ENCODE peak calls at places on chromosome 18, in nine cellular contexts. V is fibroblast of lung; F is prostate gland; I is Caco-2; R is D341Med; W is epithelial cell of esophagus; L is stimulated activated CD4-positive, alpha-beta T cell treated with anti-CD3 and anti-CD28 coated beads, Interleukin-4, amount 100 ng/mL, for 4 hours; J is NCI-H774; S is pancreas. D is an unnamed sample.

GRCh38 chr18:3248670-3249359 is 1.2 kb downstream of the MYL12A start:
- DNase-seq in J (peak; percentile 2), R (no peak), F (peak; percentile 49), L (no peak), I (no peak), S (no peak), V (peak; percentile 69), W (peak; percentile 80), D (peak; percentile 37)

GRCh38 chr18:34492652-34493051 is 217.4 kb upstream of the DTNA start:
- DNase-seq in R (no peak), I (no peak), W (peak; percentile 27), V (peak; percentile 13), J (peak; percentile 35), L (no peak), F (no peak), S (no peak), D (no peak)

GRCh38 chr18:11906181-11906580 is 1.9 kb downstream of the MPPE1 start:
- DNase-seq in F (no peak), W (no peak), R (no peak), V (no peak), I (no peak), L (no peak), J (no peak), S (no peak), D (no peak)

GRCh38 chr18:63823516-63824219 is 48.5 kb downstream of the SERPINB7 start:
- DNase-seq in S (peak; percentile 55), V (peak; percentile 18), L (no peak), I (no peak), R (no peak), W (peak; percentile 51), F (no peak), J (no peak), D (peak; percentile 18)

GRCh38 chr18:3792711-3793110 is 342.7 kb downstream of the TGIF1 start:
- DNase-seq in F (no peak), W (no peak), R (no peak), S (no peak), I (no peak), L (no peak), J (no peak), V (no peak), D (no peak)

GRCh38 chr18:9055185-9055584 is 47.3 kb upstream of the NDUFV2 start:
- DNase-seq in V (peak; percentile 90), J (no peak), L (no peak), S (no peak), I (no peak), W (peak; percentile 90), F (no peak), R (no peak), D (no peak)

GRCh38 chr18:33697498-33697897 is 119.5 kb downstream of the ASXL3 start:
- DNase-seq in F (no peak), V (no peak), J (no peak), I (no peak), R (no peak), S (no peak), L (no peak), W (peak; percentile 47), D (no peak)

GRCh38 chr18:59639136-59639535 is 58.1 kb downstream of the CCBE1 start:
- DNase-seq in S (no peak), V (no peak), L (no peak), I (no peak), R (no peak), F (no peak), W (no peak), J (no peak), D (no peak)

GRCh38 chr18:1499265-1499664 is 594.6 kb downstream of the ADCYAP1 start:
- DNase-seq in R (peak; percentile 48), S (no peak), J (no peak), L (no peak), I (no peak), W (no peak), F (no peak), V (no peak), D (no peak)